ENCODE peak calls at places on chromosomes 12 and 14, in ten cellular contexts. O is HCT116, H is fibroblast of the aortic adventitia, K is kidney, B is fibroblast of lung, W is PC-9, C is transverse colon, T is A549, S is ovary, J is hepatocyte. Z is an unnamed sample.

GRCh38 chr14:72699852-72700257 is 194.0 kb downstream of the DPF3 start:
- DNase-seq in O (no peak), H (peak; percentile 99), K (no peak), B (peak; percentile 62), W (no peak), C (no peak), T (peak; percentile 14), S (no peak), J (no peak), Z (no peak)

GRCh38 chr14:99155173-99155777 is 116.7 kb downstream of the BCL11B start:
- DNase-seq in O (no peak), H (no peak), K (no peak), B (peak; percentile 6), W (no peak), C (no peak), T (no peak), S (no peak), J (no peak), Z (no peak)

GRCh38 chr14:76640923-76641395 is 120.3 kb upstream of the VASH1 start:
- DNase-seq in O (no peak), H (no peak), K (no peak), B (no peak), W (no peak), C (no peak), T (no peak), S (no peak), J (no peak), Z (no peak)

GRCh38 chr12:121894633-121895032 is 6.0 kb downstream of the PSMD9 start:
- DNase-seq in O (no peak), H (peak; percentile 68), K (no peak), B (peak; percentile 55), W (no peak), C (no peak), T (peak; percentile 72), S (peak; percentile 37), J (peak; percentile 62), Z (no peak)

GRCh38 chr12:105705765-105706164 is 375.3 kb downstream of the C12orf75 start:
- DNase-seq in O (peak; percentile 33), H (peak; percentile 80), K (no peak), B (peak; percentile 67), W (no peak), C (peak; percentile 53), T (peak; percentile 59), S (peak; percentile 46), J (peak; percentile 66), Z (no peak)

GRCh38 chr12:97967831-97968230 is 505.2 kb downstream of the RMST start:
- DNase-seq in O (no peak), H (no peak), K (no peak), B (no peak), W (no peak), C (no peak), T (no peak), S (no peak), J (no peak), Z (no peak)

GRCh38 chr12:114403044-114403689 is 2.8 kb downstream of the TBX5 start:
- DNase-seq in O (no peak), H (no peak), K (no peak), B (no peak), W (no peak), C (no peak), T (no peak), S (no peak), J (peak; percentile 50), Z (no peak)

GRCh38 chr12:19198272-19198671 is 68.7 kb downstream of the PLEKHA5 start:
- DNase-seq in O (no peak), H (peak; percentile 81), K (no peak), B (peak; percentile 86), W (peak; percentile 63), C (no peak), T (peak; percentile 32), S (no peak), J (peak; percentile 19), Z (no peak)

GRCh38 chr12:69007166-69007857 is 74.3 kb upstream of the CPM start:
- DNase-seq in O (no peak), H (peak; percentile 88), K (no peak), B (peak; percentile 83), W (peak; percentile 62), C (peak; percentile 29), T (peak; percentile 19), S (peak; percentile 38), J (peak; percentile 68), Z (no peak)

GRCh38 chr12:66144796-66145754 is 14.5 kb upstream of the LLPH start:
- DNase-seq in O (peak; percentile 52), H (peak; percentile 89), K (no peak), B (peak; percentile 46), W (peak; percentile 49), C (peak; percentile 55), T (peak; percentile 78), S (peak; percentile 28), J (peak; percentile 66), Z (no peak)

GRCh38 chr14:22900088-22900799 is 17.2 kb downstream of the REM2 start:
- DNase-seq in O (peak; percentile 70), H (peak; percentile 79), K (no peak), B (peak; percentile 66), W (peak; percentile 41), C (peak; percentile 44), T (peak; percentile 81), S (no peak), J (peak; percentile 83), Z (no peak)

GRCh38 chr12:48717252-48717695 is 767 bp upstream of the CCNT1 start:
- DNase-seq in O (no peak), H (peak; percentile 31), K (no peak), B (no peak), W (no peak), C (no peak), T (peak; percentile 27), S (no peak), J (no peak), Z (peak; percentile 39)

GRCh38 chr12:124731869-124732268 is 131.8 kb downstream of the SCARB1 start:
- DNase-seq in O (no peak), H (no peak), K (no peak), B (no peak), W (no peak), C (no peak), T (no peak), S (no peak), J (no peak), Z (no peak)

GRCh38 chr12:124733086-124733485 is 130.6 kb downstream of the SCARB1 start:
- DNase-seq in O (no peak), H (no peak), K (no peak), B (no peak), W (no peak), C (no peak), T (no peak), S (no peak), J (no peak), Z (no peak)

GRCh38 chr12:124730455-124730932 is 133.2 kb downstream of the SCARB1 start:
- DNase-seq in O (no peak), H (peak; percentile 61), K (peak; percentile 90), B (peak; percentile 73), W (peak; percentile 73), C (no peak), T (peak; percentile 73), S (peak; percentile 86), J (peak; percentile 45), Z (no peak)

GRCh38 chr12:124734224-124734788 is 129.4 kb downstream of the SCARB1 start:
- DNase-seq in O (no peak), H (no peak), K (peak; percentile 76), B (no peak), W (no peak), C (no peak), T (peak; percentile 62), S (no peak), J (no peak), Z (no peak)

GRCh38 chr12:124732275-124733075 is 131.2 kb downstream of the SCARB1 start:
- DNase-seq in O (no peak), H (peak; percentile 38), K (no peak), B (peak; percentile 81), W (no peak), C (no peak), T (no peak), S (no peak), J (no peak), Z (no peak)
- TF ChIP-seq CTCF in O (no peak), H (no peak), K (no peak), B (no peak), W (no peak), C (no peak), T (no peak), S (no peak), J (no peak), Z (no peak)

DNA sequence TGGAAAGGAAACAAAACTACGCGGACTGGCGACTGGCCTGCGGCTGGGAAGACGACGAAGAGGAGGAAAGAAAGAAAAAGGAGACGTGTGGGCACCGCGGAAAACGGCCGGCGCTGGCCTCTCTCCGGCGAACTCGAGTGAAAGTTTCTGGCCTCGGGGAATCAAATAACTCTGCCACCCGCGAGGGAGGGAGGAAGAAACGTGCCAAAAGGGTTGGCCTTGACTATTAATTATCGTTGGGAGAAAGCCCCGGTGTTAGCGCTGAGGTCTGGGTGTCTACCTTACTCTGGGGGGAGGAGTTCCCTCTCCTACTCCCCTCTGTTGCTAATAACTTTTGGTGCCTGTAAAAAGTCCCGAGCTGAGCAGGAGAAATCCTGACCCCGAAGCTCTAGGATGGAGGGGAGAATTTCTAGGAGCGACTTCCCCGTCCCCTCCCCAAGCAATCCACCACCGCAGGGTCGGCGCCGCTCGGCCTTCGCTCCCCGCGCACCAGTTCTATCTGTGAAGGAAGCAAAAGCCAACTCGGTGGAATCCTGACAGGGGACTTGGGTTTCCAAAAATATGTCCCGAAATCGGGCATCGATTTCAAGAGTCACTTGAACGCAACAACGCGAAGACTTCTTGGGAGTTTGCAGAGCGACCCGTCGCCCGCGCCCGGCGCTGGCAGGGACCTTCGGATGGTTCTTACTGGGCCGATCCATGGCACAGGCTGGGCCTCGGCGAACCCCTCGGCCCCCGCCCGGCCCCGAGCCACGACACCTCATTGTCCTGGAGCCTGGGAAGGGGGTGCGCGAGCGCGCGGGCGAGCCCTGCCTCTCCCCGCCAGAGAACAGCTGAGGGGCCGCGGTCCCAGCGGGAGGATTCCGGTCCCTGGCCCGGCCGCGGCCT is 1.7 kb downstream of the OTX2 start:
- DNase-seq in O (no peak), H (no peak), K (no peak), B (no peak), W (no peak), C (no peak), T (no peak), S (no peak), J (peak; percentile 11), Z (no peak)
- H3K4me3 ChIP-seq in O (no peak overlapping the region), H (no peak overlapping the region), K (peak overlapping the region; percentile 23), B (no peak overlapping the region), W (no peak overlapping the region), C (no peak overlapping the region), T (no peak overlapping the region), S (no peak overlapping the region), J (no peak overlapping the region), Z (no peak overlapping the region)

GRCh38 chr12:55797068-55797467 is 20.5 kb downstream of the SARNP start:
- DNase-seq in O (peak; percentile 26), H (peak; percentile 69), K (no peak), B (peak; percentile 39), W (no peak), C (no peak), T (peak; percentile 65), S (no peak), J (peak; percentile 69), Z (no peak)
- TF ChIP-seq CTCF in O (peak; percentile 51), H (peak; percentile 63), K (peak; percentile 39), B (peak; percentile 69), W (peak; percentile 55), C (peak; percentile 28), T (peak; percentile 51), S (no peak), J (peak; percentile 68), Z (no peak)

DNA sequence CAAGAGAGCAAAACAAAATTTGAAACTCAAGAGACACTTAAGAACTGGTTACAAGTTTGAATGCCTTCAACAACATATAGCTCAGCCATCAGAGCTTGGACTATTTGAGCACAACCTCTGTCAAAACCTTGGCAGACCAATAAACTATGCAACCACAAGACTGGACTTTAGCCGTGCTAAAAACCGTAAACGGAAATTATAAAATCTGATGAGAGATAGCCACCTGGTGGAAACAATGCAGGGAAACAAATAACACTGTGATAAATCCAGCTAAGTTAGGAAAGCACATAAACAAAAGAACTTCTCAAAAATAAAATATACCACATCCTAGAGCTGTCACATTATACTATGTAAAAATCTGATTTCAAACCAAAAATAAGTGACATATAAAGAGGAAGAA is 1074.2 kb upstream of the NOVA1 start:
- DNase-seq in O (no peak), H (no peak), K (no peak), B (no peak), W (no peak), C (no peak), T (no peak), S (no peak), J (no peak), Z (no peak)
- H3K4me3 ChIP-seq in O (no peak overlapping the region), H (no peak overlapping the region), K (no peak overlapping the region), B (no peak overlapping the region), W (no peak overlapping the region), C (no peak overlapping the region), T (no peak overlapping the region), S (no peak overlapping the region), J (no peak overlapping the region), Z (no peak overlapping the region)